ENCODE peak calls at places on chromosome 1, in five cellular contexts. One of them, this sample, is unnamed.

GRCh38 chr1:230345139-230345885 is 80.8 kb downstream of the PGBD5 start:
- DNase-seq in hepatocyte: no peak
- DNase-seq in KG1: no peak
- DNase-seq in occipital lobe: no peak
- DNase-seq in GM23338: no peak
- DNase-seq in this sample: no peak

GRCh38 chr1:41673355-41673754 is 188.9 kb upstream of the EDN2 start:
- DNase-seq in hepatocyte: no peak
- DNase-seq in KG1: no peak
- DNase-seq in occipital lobe: no peak
- DNase-seq in GM23338: no peak
- DNase-seq in this sample: no peak

GRCh38 chr1:5571861-5572401 is 420.3 kb downstream of the NPHP4 start:
- DNase-seq in hepatocyte: no peak
- DNase-seq in KG1: no peak
- DNase-seq in occipital lobe: no peak
- DNase-seq in GM23338: no peak
- DNase-seq in this sample: no peak

GRCh38 chr1:2493691-2494322 is 17.7 kb downstream of the PLCH2 start:
- DNase-seq in hepatocyte: no peak
- DNase-seq in KG1: no peak
- DNase-seq in occipital lobe: peak; percentile 75
- DNase-seq in GM23338: no peak
- DNase-seq in this sample: no peak

GRCh38 chr1:3814065-3814464 is 17.8 kb upstream of the LRRC47 start:
- DNase-seq in hepatocyte: no peak
- DNase-seq in KG1: no peak
- DNase-seq in occipital lobe: no peak
- DNase-seq in GM23338: no peak
- DNase-seq in this sample: no peak

GRCh38 chr1:108657701-108658100 is 3.2 kb downstream of the HENMT1 start:
- DNase-seq in hepatocyte: no peak
- DNase-seq in KG1: no peak
- DNase-seq in occipital lobe: no peak
- DNase-seq in GM23338: no peak
- DNase-seq in this sample: no peak

GRCh38 chr1:31689821-31690220 is 14.0 kb downstream of the COL16A1 start:
- DNase-seq in hepatocyte: peak; percentile 39
- DNase-seq in KG1: no peak
- DNase-seq in occipital lobe: no peak
- DNase-seq in GM23338: no peak
- DNase-seq in this sample: no peak

GRCh38 chr1:181206979-181207790 is 118.7 kb downstream of the IER5 start:
- DNase-seq in hepatocyte: no peak
- DNase-seq in KG1: no peak
- DNase-seq in occipital lobe: no peak
- DNase-seq in GM23338: no peak
- DNase-seq in this sample: no peak

GRCh38 chr1:99441234-99442095 is 177.2 kb downstream of the PLPPR4 start:
- DNase-seq in hepatocyte: peak; percentile 13
- DNase-seq in KG1: no peak
- DNase-seq in occipital lobe: no peak
- DNase-seq in GM23338: no peak
- DNase-seq in this sample: peak; percentile 47

GRCh38 chr1:10716840-10717239 is 79.6 kb downstream of the CASZ1 start:
- DNase-seq in hepatocyte: no peak
- DNase-seq in KG1: no peak
- DNase-seq in occipital lobe: no peak
- DNase-seq in GM23338: no peak
- DNase-seq in this sample: no peak

GRCh38 chr1:109623601-109624161 is 4.0 kb downstream of the AMPD2 start:
- DNase-seq in hepatocyte: no peak
- DNase-seq in KG1: no peak
- DNase-seq in occipital lobe: no peak
- DNase-seq in GM23338: no peak
- DNase-seq in this sample: no peak